ENCODE peak calls at places on chromosomes 16 and 17, in nine cellular contexts. One of them, this sample, is unnamed.

GRCh38 chr17:73950515-73950914 is 253.0 kb upstream of the RPL38 start:
- DNase-seq in left cardiac atrium: no peak
- DNase-seq in heart right ventricle: no peak
- DNase-seq in PC-9: no peak
- DNase-seq in Caki2: no peak
- DNase-seq in AG04450: no peak
- DNase-seq in ELF-1: no peak
- DNase-seq in HS-27A: no peak
- DNase-seq in EH: no peak
- DNase-seq in this sample: no peak

GRCh38 chr17:2170023-2170422 is 115.1 kb downstream of the HIC1 start:
- DNase-seq in heart right ventricle: no peak
- DNase-seq in PC-9: peak
- DNase-seq in left cardiac atrium: no peak
- DNase-seq in HS-27A: no peak
- DNase-seq in ELF-1: peak
- DNase-seq in AG04450: no peak
- DNase-seq in Caki2: no peak
- DNase-seq in EH: no peak
- DNase-seq in this sample: no peak

GRCh38 chr16:66670691-66671090 is 25.9 kb downstream of the CMTM4 start:
- DNase-seq in EH: no peak
- DNase-seq in PC-9: no peak
- DNase-seq in Caki2: no peak
- DNase-seq in AG04450: no peak
- DNase-seq in heart right ventricle: no peak
- DNase-seq in HS-27A: no peak
- DNase-seq in ELF-1: no peak
- DNase-seq in left cardiac atrium: no peak
- DNase-seq in this sample: no peak

GRCh38 chr17:82559779-82560642 is 40.5 kb downstream of the FOXK2 start:
- DNase-seq in AG04450: no peak
- DNase-seq in EH: no peak
- DNase-seq in heart right ventricle: no peak
- DNase-seq in HS-27A: no peak
- DNase-seq in ELF-1: no peak
- DNase-seq in left cardiac atrium: no peak
- DNase-seq in Caki2: no peak
- DNase-seq in PC-9: no peak
- DNase-seq in this sample: no peak

GRCh38 chr16:58510097-58510775 is 5.1 kb upstream of the SETD6 start:
- DNase-seq in AG04450: no peak
- DNase-seq in EH: no peak
- DNase-seq in PC-9: no peak
- DNase-seq in left cardiac atrium: peak
- DNase-seq in Caki2: no peak
- DNase-seq in heart right ventricle: no peak
- DNase-seq in ELF-1: no peak
- DNase-seq in HS-27A: no peak
- DNase-seq in this sample: no peak

GRCh38 chr17:35900280-35900679 is 20.1 kb upstream of the CCL5 start:
- DNase-seq in left cardiac atrium: no peak
- DNase-seq in AG04450: no peak
- DNase-seq in PC-9: no peak
- DNase-seq in ELF-1: no peak
- DNase-seq in heart right ventricle: no peak
- DNase-seq in HS-27A: no peak
- DNase-seq in Caki2: no peak
- DNase-seq in EH: no peak
- DNase-seq in this sample: no peak

GRCh38 chr17:27635275-27635823 is 4.4 kb downstream of the LGALS9 start:
- DNase-seq in Caki2: no peak
- DNase-seq in HS-27A: no peak
- DNase-seq in PC-9: no peak
- DNase-seq in left cardiac atrium: no peak
- DNase-seq in heart right ventricle: no peak
- DNase-seq in AG04450: no peak
- DNase-seq in ELF-1: no peak
- DNase-seq in EH: no peak
- DNase-seq in this sample: no peak

GRCh38 chr17:77253611-77254051 is 112.9 kb downstream of the SEC14L1 start:
- DNase-seq in AG04450: peak
- DNase-seq in EH: peak
- DNase-seq in ELF-1: no peak
- DNase-seq in PC-9: peak
- DNase-seq in heart right ventricle: no peak
- DNase-seq in HS-27A: no peak
- DNase-seq in Caki2: no peak
- DNase-seq in left cardiac atrium: no peak
- DNase-seq in this sample: no peak

GRCh38 chr17:73494955-73495349 is 149.3 kb downstream of the SDK2 start:
- DNase-seq in Caki2: no peak
- DNase-seq in EH: no peak
- DNase-seq in AG04450: no peak
- DNase-seq in heart right ventricle: no peak
- DNase-seq in ELF-1: no peak
- DNase-seq in left cardiac atrium: no peak
- DNase-seq in PC-9: no peak
- DNase-seq in HS-27A: no peak
- DNase-seq in this sample: no peak

This sample was measured in HS-5.